ENCODE peak calls at places on chromosomes 16 and 17, in five cellular contexts. E is DND-41; Q is ovary; K is activated CD8-positive, alpha-beta T cell treated with anti-CD3 and anti-CD28 coated beads for 36 hours; G is progenitor cell of endocrine pancreas. J is an unnamed sample.

GRCh38 chr16:85187002-85187401 is 74.7 kb upstream of the CIBAR2 start:
- DNase-seq in E (no peak), Q (no peak), K (no peak), G (no peak), J (no peak)

GRCh38 chr16:82995927-82996441 is 369.2 kb downstream of the CDH13 start:
- DNase-seq in E (no peak), Q (no peak), K (no peak), G (no peak), J (no peak)

GRCh38 chr16:59707441-59707840 is 973.3 kb upstream of the GOT2 start:
- DNase-seq in E (no peak), Q (no peak), K (no peak), G (no peak), J (no peak)

GRCh38 chr16:470418-470817 is 45.0 kb downstream of the RAB11FIP3 start:
- DNase-seq in E (no peak), Q (no peak), K (no peak), G (no peak), J (no peak)

GRCh38 chr17:31807846-31808245 is 51.2 kb downstream of the COPRS start:
- DNase-seq in E (no peak), Q (no peak), K (no peak), G (no peak), J (no peak)

GRCh38 chr17:30199600-30199999 is 35.9 kb downstream of the SLC6A4 start:
- DNase-seq in E (no peak), Q (no peak), K (no peak), G (no peak), J (no peak)

GRCh38 chr16:15899538-15900100 is 11.2 kb upstream of the CEP20 start:
- DNase-seq in E (peak), Q (no peak), K (peak), G (no peak), J (no peak)

GRCh38 chr16:25126820-25127232 is 15.3 kb downstream of the LCMT1 start:
- DNase-seq in E (peak), Q (no peak), K (peak), G (no peak), J (no peak)

GRCh38 chr17:14061666-14062560 is 7.4 kb upstream of the COX10 start:
- DNase-seq in E (no peak), Q (no peak), K (no peak), G (no peak), J (no peak)

GRCh38 chr16:54930034-54930938 is at the start of gene IRX5:
- DNase-seq in E (peak), Q (peak), K (peak), G (peak), J (peak)

GRCh38 chr17:57945999-57946797 is 9.0 kb downstream of the CUEDC1 start:
- DNase-seq in E (no peak), Q (no peak), K (no peak), G (no peak), J (no peak)

GRCh38 chr16:7350801-7351200 is 18.2 kb downstream of the RBFOX1 start:
- DNase-seq in E (no peak), Q (no peak), K (no peak), G (no peak), J (no peak)

GRCh38 chr17:80111702-80112470 is 10.5 kb downstream of the GAA start:
- DNase-seq in E (no peak), Q (no peak), K (no peak), G (no peak), J (no peak)

GRCh38 chr16:80369559-80369958 is 171.2 kb upstream of the DYNLRB2 start:
- DNase-seq in E (no peak), Q (peak), K (no peak), G (peak), J (peak)

GRCh38 chr16:24848065-24848464 is 2.3 kb downstream of the SLC5A11 start:
- DNase-seq in E (no peak), Q (no peak), K (no peak), G (no peak), J (no peak)

GRCh38 chr16:51049276-51049675 is 101.8 kb downstream of the SALL1 start:
- DNase-seq in E (no peak), Q (no peak), K (no peak), G (no peak), J (no peak)

GRCh38 chr16:84197487-84198128 is 6.7 kb downstream of the ADAD2 start:
- DNase-seq in E (no peak), Q (no peak), K (no peak), G (no peak), J (no peak)

GRCh38 chr17:82876602-82877391 is 37.0 kb upstream of the ZNF750 start:
- DNase-seq in E (no peak), Q (peak), K (no peak), G (peak), J (peak)
- TF ChIP-seq CTCF in E (no peak), Q (peak), K (no peak), G (peak), J (peak)

GRCh38 chr16:88698694-88699045 is 7.5 kb downstream of the RNF166 start:
- DNase-seq in E (no peak), Q (no peak), K (no peak), G (no peak), J (no peak)

GRCh38 chr16:88699180-88699579 is 7.0 kb downstream of the RNF166 start:
- DNase-seq in E (no peak), Q (no peak), K (no peak), G (no peak), J (no peak)

GRCh38 chr16:88696441-88696840 is 9.8 kb downstream of the RNF166 start:
- DNase-seq in E (no peak), Q (no peak), K (no peak), G (no peak), J (no peak)

GRCh38 chr16:88697116-88697830 is 8.9 kb downstream of the RNF166 start:
- DNase-seq in E (no peak), Q (no peak), K (no peak), G (no peak), J (no peak)

DNA sequence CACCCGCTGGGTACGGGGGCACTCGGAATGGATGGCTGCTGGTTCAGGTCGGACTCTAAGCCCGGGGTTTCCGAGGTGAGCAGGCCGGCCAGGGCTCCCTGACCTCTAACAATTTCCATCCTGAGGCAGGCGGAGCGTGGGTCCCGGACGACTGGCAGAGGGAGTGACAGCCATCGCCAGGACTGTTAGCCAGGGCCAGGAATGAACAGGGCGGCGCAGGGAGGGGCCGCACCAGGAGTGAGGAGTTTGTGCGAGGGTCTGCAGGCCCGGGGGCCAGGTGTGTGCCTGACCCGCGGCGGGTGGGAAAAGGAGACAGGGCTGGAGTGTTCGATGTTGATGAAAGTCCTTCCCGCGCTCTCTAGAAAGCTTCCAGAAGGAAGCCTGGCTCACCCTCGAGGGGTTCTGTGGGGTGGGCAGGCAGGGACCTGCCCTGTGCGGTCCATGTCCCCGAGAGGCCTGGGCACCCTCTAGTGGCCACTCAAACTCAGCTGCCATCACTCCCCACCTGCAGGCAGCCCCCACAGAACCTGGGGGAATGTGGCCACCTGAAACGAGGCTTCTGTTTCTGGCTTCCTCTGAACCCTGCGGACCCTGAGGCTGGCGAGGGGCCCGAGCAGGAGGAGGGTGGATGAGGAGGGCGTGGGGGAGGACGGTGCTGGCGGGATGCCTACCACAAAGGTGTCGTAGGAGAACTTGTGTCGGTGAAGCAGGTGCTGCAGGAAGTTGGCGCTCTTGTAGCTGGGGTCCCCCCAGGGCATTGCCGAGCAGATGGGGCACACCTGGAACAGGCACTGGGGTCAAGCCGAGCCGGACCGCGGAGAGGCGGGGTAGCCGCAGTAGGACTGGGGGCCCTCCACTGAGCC is 8.1 kb downstream of the RNF166 start:
- DNase-seq in E (no peak), Q (no peak), K (peak), G (no peak), J (no peak)
- TF ChIP-seq CTCF in E (peak), Q (no peak), K (peak), G (peak), J (no peak)

GRCh38 chr17:18187816-18188761 is 4.5 kb downstream of the ALKBH5 start:
- DNase-seq in E (no peak), Q (no peak), K (peak), G (no peak), J (no peak)
- TF ChIP-seq CTCF in E (no peak), Q (no peak), K (no peak), G (no peak), J (no peak)

GRCh38 chr16:27368358-27368722 is 33.6 kb upstream of the IL21R start:
- DNase-seq in E (no peak), Q (no peak), K (no peak), G (no peak), J (no peak)
- TF ChIP-seq CTCF in E (no peak), Q (no peak), K (peak), G (no peak), J (no peak)

DNA sequence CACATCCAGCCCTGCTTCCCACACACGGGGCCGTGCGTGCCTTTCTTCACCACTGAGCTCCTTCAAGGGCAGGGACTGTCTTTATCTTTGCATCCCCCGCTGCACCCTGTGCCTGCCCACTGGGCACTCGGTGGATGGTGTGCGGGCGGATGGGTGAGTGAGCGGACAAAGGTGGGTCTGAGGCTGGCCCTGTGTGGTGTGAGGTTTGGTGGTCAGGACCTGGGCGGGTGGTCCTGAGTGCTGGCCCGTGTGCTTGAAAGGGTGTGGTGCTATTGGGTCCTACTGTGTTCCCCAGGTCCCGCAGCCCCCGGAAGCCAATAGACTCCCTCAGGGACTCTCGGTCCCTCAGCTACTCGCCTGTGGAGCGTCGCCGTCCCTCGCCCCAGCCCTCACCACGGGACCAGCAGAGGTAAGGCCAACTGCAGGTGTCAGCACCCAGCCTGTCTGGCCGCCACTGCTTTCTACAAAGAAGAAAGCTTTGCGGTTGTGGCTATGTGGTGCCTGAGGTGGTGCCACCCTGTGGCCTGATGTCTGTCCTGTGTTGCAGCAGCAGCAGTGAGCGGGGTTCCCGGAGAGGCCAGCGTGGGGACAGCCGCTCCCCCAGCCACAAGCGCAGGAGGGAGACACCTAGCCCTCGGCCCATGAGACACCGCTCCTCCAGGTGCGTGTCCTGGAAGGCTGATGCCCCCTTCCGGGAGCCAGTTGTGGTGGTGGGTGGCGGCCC is 6.9 kb downstream of the ELOB start:
- DNase-seq in E (peak), Q (no peak), K (no peak), G (no peak), J (no peak)
- TF ChIP-seq CTCF in E (peak), Q (no peak), K (no peak), G (no peak), J (no peak)

DNA sequence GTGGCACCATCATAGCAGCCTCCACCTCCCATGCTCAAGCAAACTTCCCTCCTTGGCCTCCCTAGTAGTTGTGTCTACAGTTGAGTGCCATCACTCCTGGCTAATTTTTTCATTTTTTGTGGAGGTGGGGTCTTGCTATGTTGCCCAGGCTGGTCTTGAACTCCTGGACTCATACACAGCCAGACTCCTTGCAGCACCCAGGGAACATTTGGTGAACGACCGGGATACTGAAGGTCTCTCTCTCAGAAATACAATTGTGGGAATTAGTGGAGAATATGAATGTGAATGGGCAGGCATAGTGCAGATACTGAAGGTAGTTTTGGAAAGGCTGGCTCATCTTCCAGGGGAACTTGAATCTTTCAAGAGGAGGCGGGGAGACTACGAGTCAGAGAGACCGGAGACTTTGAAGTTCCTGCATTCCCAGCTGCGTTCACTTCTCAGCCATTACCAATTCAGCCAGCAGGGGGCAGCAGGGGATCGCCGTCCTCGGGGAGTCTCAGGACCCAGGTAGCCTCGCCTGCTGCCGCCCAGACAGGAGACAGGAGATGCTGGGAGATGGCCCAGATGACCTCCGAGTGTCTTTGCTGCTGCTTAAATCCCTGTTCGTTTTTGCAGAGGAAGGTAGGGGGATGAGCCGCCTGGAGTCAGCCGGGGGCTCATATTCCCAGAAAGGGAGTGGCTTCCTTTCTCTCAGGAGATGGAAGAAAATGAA is 68.6 kb downstream of the HAPSTR1 start:
- DNase-seq in E (peak), Q (peak), K (peak), G (peak), J (peak)
- TF ChIP-seq CTCF in E (peak), Q (no peak), K (peak), G (peak), J (peak)

GRCh38 chr17:8534498-8535188 is 95.9 kb downstream of the MYH10 start:
- DNase-seq in E (no peak), Q (no peak), K (no peak), G (no peak), J (no peak)

GRCh38 chr17:8537734-8538133 is 92.8 kb downstream of the MYH10 start:
- DNase-seq in E (no peak), Q (no peak), K (no peak), G (no peak), J (no peak)

DNA sequence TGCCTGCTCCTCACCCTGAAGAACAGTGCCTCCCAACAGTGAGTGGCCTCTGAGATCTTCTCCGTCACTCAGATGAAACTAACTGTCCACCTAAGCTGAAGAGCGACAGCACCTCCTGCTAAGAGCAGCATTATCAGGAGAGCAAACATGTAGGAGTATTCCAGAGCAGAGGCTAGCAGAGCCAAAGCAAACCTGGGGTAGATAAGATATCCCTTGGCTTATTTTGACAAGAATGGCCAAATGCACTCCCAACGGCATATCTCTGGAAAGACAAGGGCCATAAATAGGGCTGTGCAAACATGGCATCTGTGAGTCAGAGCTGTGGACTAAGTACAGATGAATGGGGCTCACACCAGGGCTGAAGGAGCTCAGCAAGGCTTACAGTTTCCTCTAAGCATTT is 96.3 kb downstream of the NDEL1 start:
- DNase-seq in E (no peak), Q (no peak), K (no peak), G (no peak), J (no peak)
- TF ChIP-seq CTCF in E (no peak), Q (no peak), K (no peak), G (no peak), J (no peak)

DNA sequence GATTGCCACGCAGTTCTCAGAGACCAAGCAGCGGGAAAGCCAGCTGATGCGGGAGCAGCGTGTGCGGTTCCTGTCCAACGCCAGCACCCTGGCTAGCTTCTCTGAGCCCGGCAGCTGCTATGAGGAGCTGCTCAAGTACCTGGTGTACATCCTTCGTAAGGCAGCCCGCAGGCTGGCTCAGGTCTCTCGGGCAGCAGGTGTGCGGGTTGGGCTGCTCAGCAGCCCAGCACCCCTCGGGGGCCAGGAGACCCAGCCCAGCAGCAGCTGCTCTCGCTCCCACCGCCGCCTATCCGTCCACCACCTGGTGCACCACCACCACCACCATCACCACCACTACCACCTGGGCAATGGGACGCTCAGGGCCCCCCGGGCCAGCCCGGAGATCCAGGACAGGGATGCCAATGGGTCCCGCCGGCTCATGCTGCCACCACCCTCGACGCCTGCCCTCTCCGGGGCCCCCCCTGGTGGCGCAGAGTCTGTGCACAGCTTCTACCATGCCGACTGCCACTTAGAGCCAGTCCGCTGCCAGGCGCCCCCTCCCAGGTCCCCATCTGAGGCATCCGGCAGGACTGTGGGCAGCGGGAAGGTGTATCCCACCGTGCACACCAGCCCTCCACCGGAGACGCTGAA is 15.2 kb downstream of the CACNA1G start:
- DNase-seq in E (no peak), Q (no peak), K (peak), G (no peak), J (no peak)
- TF ChIP-seq CTCF in E (peak), Q (no peak), K (no peak), G (no peak), J (no peak)